ENCODE peak calls at places on chromosome 20, in four cellular contexts. J is epithelial cell of esophagus, T is lower lobe of right lung, F is HFF-Myc. Y is an unnamed sample.

GRCh38 chr20:50320910-50321796 is 130.5 kb downstream of the CEBPB start:
- DNase-seq in T (peak; percentile 93), J (peak; percentile 99), F (no peak), Y (peak; percentile 98)

GRCh38 chr20:20327756-20328155 is 40.1 kb upstream of the INSM1 start:
- DNase-seq in J (peak; percentile 64), F (no peak), T (no peak), Y (no peak)

GRCh38 chr20:33301192-33301930 is 18.3 kb downstream of the BPIFB1 start:
- DNase-seq in J (no peak), F (no peak), T (no peak), Y (peak; percentile 12)

GRCh38 chr20:39398656-39399055 is 436.5 kb downstream of the DHX35 start:
- DNase-seq in F (no peak), T (no peak), J (no peak), Y (no peak)

GRCh38 chr20:25148181-25148981 is 47.1 kb upstream of the ENTPD6 start:
- DNase-seq in J (peak; percentile 26), T (peak; percentile 69), F (no peak), Y (peak; percentile 30)

GRCh38 chr20:4052554-4052953 is 37.2 kb upstream of the RNF24 start:
- DNase-seq in F (no peak), J (no peak), T (no peak), Y (no peak)

GRCh38 chr20:34703573-34704176 is 469 bp upstream of the TP53INP2 start:
- DNase-seq in T (peak; percentile 52), F (no peak), J (peak; percentile 46), Y (peak; percentile 86)

GRCh38 chr20:32018269-32019155 is 8.3 kb downstream of the CCM2L start:
- DNase-seq in F (no peak), T (peak; percentile 74), J (peak; percentile 26), Y (no peak)

GRCh38 chr20:25220021-25220730 is 24.7 kb downstream of the ENTPD6 start:
- DNase-seq in T (no peak), F (no peak), J (no peak), Y (no peak)

GRCh38 chr20:11849976-11850670 is 67.6 kb upstream of the BTBD3 start:
- DNase-seq in F (no peak), J (peak; percentile 93), T (no peak), Y (peak; percentile 30)

GRCh38 chr20:64083380-64084208 is 604 bp downstream of the LKAAEAR1 start:
- DNase-seq in T (peak; percentile 88), F (no peak), J (peak; percentile 82), Y (peak; percentile 80)

GRCh38 chr20:38658879-38659612 is 57.4 kb downstream of the ARHGAP40 start:
- DNase-seq in J (peak; percentile 59), T (no peak), F (no peak), Y (peak; percentile 16)

GRCh38 chr20:44491635-44492395 is 16.1 kb downstream of the TTPAL start:
- DNase-seq in F (no peak), J (peak; percentile 41), T (no peak), Y (peak; percentile 72)

GRCh38 chr20:8461186-8461585 is 329.1 kb downstream of the PLCB1 start:
- DNase-seq in J (no peak), F (no peak), T (no peak), Y (no peak)

GRCh38 chr20:57261488-57262243 is 4.8 kb downstream of the BMP7 start:
- DNase-seq in J (no peak), F (no peak), T (no peak), Y (no peak)

GRCh38 chr20:48002517-48002970 is 217.3 kb upstream of the SULF2 start:
- DNase-seq in J (no peak), F (no peak), T (no peak), Y (no peak)

DNA sequence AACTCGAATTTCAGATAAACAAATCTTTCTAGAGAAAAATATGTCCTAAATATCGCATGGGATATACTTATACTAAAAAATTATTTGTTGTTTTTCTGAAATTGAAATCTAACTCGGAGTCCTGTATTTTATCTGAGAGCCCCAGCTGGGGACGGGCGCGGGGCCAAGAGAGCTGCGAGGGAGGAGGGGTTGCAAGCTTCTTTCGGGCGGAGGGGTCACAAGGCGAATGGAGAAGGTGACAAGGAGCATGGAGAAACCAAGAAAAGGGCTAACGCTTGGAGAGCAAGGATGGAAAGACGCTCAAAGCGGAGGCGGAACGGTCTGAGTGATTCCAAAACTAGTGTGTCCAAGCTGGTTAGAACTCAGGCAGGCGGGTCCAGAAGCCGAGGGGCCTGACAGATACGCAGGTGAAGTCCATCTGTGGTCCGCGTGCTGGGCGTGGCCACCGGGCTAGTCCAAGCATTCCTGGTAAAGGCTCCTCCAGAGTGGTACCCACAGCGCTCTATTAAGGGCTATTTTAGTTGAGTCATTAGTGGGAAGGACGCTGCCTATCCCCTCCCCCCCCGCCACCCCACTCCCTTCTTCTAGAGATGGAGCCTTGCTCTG is 41.5 kb upstream of the ZNFX1 start:
- DNase-seq in T (no peak), F (no peak), J (no peak), Y (no peak)
- H3K4me3 ChIP-seq in T (peak overlapping the region; percentile 41), F (no peak overlapping the region), J (no peak overlapping the region), Y (no peak overlapping the region)

GRCh38 chr20:51574248-51575033 is 31.9 kb upstream of the NFATC2 start:
- DNase-seq in T (no peak), J (peak; percentile 16), F (no peak), Y (no peak)

GRCh38 chr20:51579137-51579536 is 36.6 kb upstream of the NFATC2 start:
- DNase-seq in T (no peak), F (no peak), J (no peak), Y (peak; percentile 86)

GRCh38 chr20:51578145-51578459 is 35.6 kb upstream of the NFATC2 start:
- DNase-seq in J (no peak), F (no peak), T (no peak), Y (no peak)

GRCh38 chr20:51575486-51575885 is 33.0 kb upstream of the NFATC2 start:
- DNase-seq in T (no peak), F (no peak), J (no peak), Y (no peak)

DNA sequence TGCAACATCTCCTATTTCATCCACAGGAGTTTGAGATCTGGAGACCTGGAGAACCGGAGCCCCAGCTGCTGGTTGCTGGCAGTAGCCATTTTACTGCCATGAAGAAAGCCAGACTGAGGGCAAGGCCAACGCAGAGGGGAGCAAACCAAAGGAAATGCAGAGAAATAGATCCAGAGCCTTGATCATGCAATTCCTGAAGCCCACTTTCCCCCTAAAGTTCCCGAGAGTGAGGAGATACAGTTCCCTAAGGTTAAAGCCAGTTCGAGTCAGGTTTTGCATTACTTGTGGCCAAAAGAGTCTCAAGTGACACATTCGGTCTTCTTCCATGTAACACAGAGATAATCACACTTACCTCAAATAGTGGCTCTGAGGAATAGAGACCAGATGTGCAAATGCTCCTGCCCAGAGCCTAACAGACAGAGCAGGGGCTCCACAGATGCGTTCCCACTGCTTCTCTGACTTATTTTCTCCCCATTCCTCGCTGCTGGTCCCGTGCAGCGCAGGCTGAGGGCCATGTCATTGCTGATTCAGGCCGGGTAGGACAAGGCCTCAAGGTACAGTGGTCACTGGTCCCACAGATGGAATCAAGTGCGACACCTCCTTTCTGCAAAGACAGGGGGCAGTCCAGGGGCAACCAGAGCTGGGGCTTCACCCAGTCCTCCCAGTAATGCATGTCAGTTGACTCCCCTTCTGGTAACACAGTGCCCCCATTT is 35.1 kb upstream of the NFATC2 start:
- DNase-seq in J (no peak), F (no peak), T (no peak), Y (no peak)
- H3K4me3 ChIP-seq in J (no peak overlapping the region), F (no peak overlapping the region), T (no peak overlapping the region), Y (no peak overlapping the region)

DNA sequence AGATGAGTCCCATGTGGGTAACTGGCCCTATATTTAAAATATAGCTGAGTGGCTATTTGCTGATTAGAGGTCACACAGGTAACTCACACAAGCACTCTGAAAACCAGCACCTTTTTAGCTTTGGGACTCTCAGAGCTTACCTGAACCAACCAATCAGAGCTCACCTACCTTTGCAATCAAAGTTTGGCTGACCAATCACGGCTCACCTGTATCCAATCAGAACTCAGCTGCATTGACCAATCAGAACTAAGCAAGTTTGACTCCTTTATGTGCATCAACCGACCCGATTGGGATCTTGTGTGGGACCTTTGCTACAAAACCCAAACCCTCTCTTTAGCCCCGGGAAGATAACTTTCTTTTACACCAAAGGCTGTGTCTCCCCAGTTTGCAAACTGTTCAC is 106.8 kb upstream of the NXT1 start:
- DNase-seq in T (no peak), F (no peak), J (no peak), Y (no peak)
- H3K4me3 ChIP-seq in T (no peak overlapping the region), F (no peak overlapping the region), J (no peak overlapping the region), Y (no peak overlapping the region)

GRCh38 chr20:1953616-1954015 is 40.2 kb downstream of the PDYN start:
- DNase-seq in T (no peak), F (no peak), J (no peak), Y (no peak)
- H3K4me3 ChIP-seq in T (no peak overlapping the region), F (no peak overlapping the region), J (no peak overlapping the region), Y (no peak overlapping the region)

GRCh38 chr20:59032713-59033059 is 551 bp upstream of the ATP5F1E start:
- DNase-seq in F (no peak), J (peak; percentile 38), T (no peak), Y (peak; percentile 72)

GRCh38 chr20:59033616-59034165 is 1.6 kb upstream of the ATP5F1E start:
- DNase-seq in T (no peak), F (no peak), J (no peak), Y (no peak)

GRCh38 chr20:59032023-59032712 is at the start of gene ATP5F1E:
- DNase-seq in F (no peak), T (peak; percentile 98), J (peak; percentile 97), Y (peak; percentile 95)

GRCh38 chr20:59031326-59032022 is 661 bp downstream of the ATP5F1E start:
- DNase-seq in T (no peak), F (no peak), J (no peak), Y (no peak)

DNA sequence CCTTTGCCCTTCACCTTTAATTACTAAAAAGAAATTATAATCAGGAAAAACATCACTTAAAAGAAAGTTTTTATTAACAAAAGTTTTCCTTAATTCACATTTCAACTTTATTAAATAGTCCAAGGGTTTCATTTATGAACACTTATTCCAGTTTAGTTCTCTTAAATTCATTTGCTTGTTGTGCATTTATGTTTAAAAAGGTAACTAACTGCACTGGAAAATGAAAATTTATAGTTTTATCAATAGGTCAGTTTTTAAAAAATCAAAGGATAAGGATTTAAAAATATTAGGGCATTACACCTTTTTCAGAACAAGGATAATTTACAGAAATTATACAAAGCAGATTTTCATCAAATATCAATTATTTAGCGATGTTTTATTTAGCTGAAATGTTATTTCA is 958 bp upstream of the ATP5F1E start:
- DNase-seq in J (no peak), T (no peak), F (no peak), Y (no peak)
- H3K4me3 ChIP-seq in J (peak overlapping the region; percentile 78), T (peak overlapping the region; percentile 86), F (peak overlapping the region; percentile 93), Y (no peak overlapping the region)

GRCh38 chr20:9711872-9712271 is 127.0 kb downstream of the PAK5 start:
- DNase-seq in J (no peak), F (no peak), T (no peak), Y (no peak)

GRCh38 chr20:9705722-9706476 is 133.0 kb downstream of the PAK5 start:
- DNase-seq in J (no peak), F (no peak), T (no peak), Y (no peak)

GRCh38 chr20:9710685-9711084 is 128.2 kb downstream of the PAK5 start:
- DNase-seq in T (no peak), F (no peak), J (no peak), Y (no peak)
- H3K4me3 ChIP-seq in T (no peak overlapping the region), F (no peak overlapping the region), J (no peak overlapping the region), Y (no peak overlapping the region)

GRCh38 chr20:1896859-1897258 is 1.7 kb downstream of the SIRPA start:
- DNase-seq in T (no peak), J (no peak), F (no peak), Y (no peak)
- H3K4me3 ChIP-seq in T (peak overlapping the region; percentile 65), J (peak overlapping the region; percentile 15), F (no peak overlapping the region), Y (no peak overlapping the region)